ENCODE peak calls at places on chromosomes 7 and 10, in six cellular contexts. S, B, D, J, N and C are unnamed samples. For H3K4me1 and H3K27me3, the result is how much of the 10 kb centered on the place peaks cover.

GRCh38 chr7:16660702-16661464 is 14.9 kb downstream of the BZW2 start:
- DNase-seq in S (no peak), B (no peak), D (peak), J (no peak), N (no peak), C (no peak)

GRCh38 chr10:88879754-88880286 is at the start of gene STAMBPL1:
- DNase-seq in S (no peak), B (no peak), D (no peak), J (peak), N (peak), C (no peak)

GRCh38 chr10:84292502-84292901 is 35.9 kb upstream of the CCSER2 start:
- DNase-seq in S (no peak), B (no peak), D (no peak), J (no peak), N (no peak), C (no peak)

GRCh38 chr7:81688622-81689411 is 81.0 kb downstream of the HGF start:
- DNase-seq in S (no peak), B (no peak), D (no peak), J (no peak), N (no peak), C (peak)

GRCh38 chr7:137626469-137627067 is 220.2 kb downstream of the DGKI start:
- DNase-seq in S (peak), B (no peak), D (peak), J (peak), N (no peak), C (peak)

GRCh38 chr7:130884437-130885417 is 150.7 kb upstream of the KLF14 start:
- DNase-seq in S (no peak), B (no peak), D (peak), J (peak), N (no peak), C (no peak)

GRCh38 chr10:35696888-35697287 is 54.8 kb upstream of the FZD8 start:
- DNase-seq in S (no peak), B (no peak), D (no peak), J (no peak), N (no peak), C (no peak)

GRCh38 chr10:73910764-73911552 is at the start of gene PLAU:
- DNase-seq in S (no peak), B (peak), D (no peak), J (no peak), N (peak), C (peak)

GRCh38 chr7:102306916-102307677 is 20.4 kb downstream of the SH2B2 start:
- DNase-seq in S (no peak), B (peak), D (peak), J (no peak), N (no peak), C (no peak)

GRCh38 chr7:106480161-106480579 is 180.8 kb downstream of the CCDC71L start:
- DNase-seq in S (no peak), B (no peak), D (no peak), J (no peak), N (no peak), C (no peak)

GRCh38 chr10:122387572-122387971 is 13.1 kb downstream of the PLEKHA1 start:
- DNase-seq in S (no peak), B (no peak), D (no peak), J (no peak), N (no peak), C (no peak)

GRCh38 chr10:108783897-108784296 is 1139.4 kb downstream of the XPNPEP1 start:
- DNase-seq in S (peak), B (no peak), D (peak), J (peak), N (no peak), C (peak)

GRCh38 chr10:6145414-6145978 is 56.7 kb downstream of the RBM17 start:
- DNase-seq in S (no peak), B (peak), D (no peak), J (no peak), N (peak), C (no peak)

GRCh38 chr7:139036901-139037300 is 1.1 kb upstream of the ZC3HAV1L start:
- DNase-seq in S (no peak), B (no peak), D (no peak), J (no peak), N (no peak), C (no peak)

GRCh38 chr7:123120286-123120685 is 79.5 kb downstream of the SLC13A1 start:
- DNase-seq in S (no peak), B (no peak), D (peak), J (no peak), N (no peak), C (no peak)

GRCh38 chr7:86733783-86734182 is 90.1 kb downstream of the GRM3 start:
- DNase-seq in S (no peak), B (no peak), D (peak), J (no peak), N (no peak), C (no peak)

GRCh38 chr7:52956379-52956915 is 79.0 kb upstream of the POM121L12 start:
- DNase-seq in S (no peak), B (no peak), D (no peak), J (no peak), N (no peak), C (no peak)

GRCh38 chr10:11018426-11018818 is 750 bp downstream of the CELF2 start:
- DNase-seq in S (no peak), B (peak), D (no peak), J (no peak), N (peak), C (no peak)

GRCh38 chr7:141201145-141201885 is 127.5 kb downstream of the TMEM178B start:
- DNase-seq in S (no peak), B (no peak), D (no peak), J (no peak), N (no peak), C (no peak)

GRCh38 chr10:102409604-102410426 is 8.8 kb downstream of the PSD start:
- DNase-seq in S (no peak), B (no peak), D (no peak), J (no peak), N (no peak), C (no peak)

GRCh38 chr7:145909956-145910611 is 206.5 kb upstream of the CNTNAP2 start:
- DNase-seq in S (no peak), B (no peak), D (no peak), J (no peak), N (no peak), C (no peak)

GRCh38 chr10:86876748-86877147 is 80.7 kb downstream of the MMRN2 start:
- DNase-seq in S (no peak), B (no peak), D (no peak), J (no peak), N (no peak), C (no peak)

GRCh38 chr7:31938650-31939049 is 131.6 kb downstream of the PDE1C start:
- DNase-seq in S (no peak), B (no peak), D (peak), J (no peak), N (no peak), C (no peak)

GRCh38 chr10:43680035-43680434 is 31.4 kb upstream of the ZNF32 start:
- DNase-seq in S (no peak), B (no peak), D (peak), J (no peak), N (no peak), C (no peak)

GRCh38 chr10:110893559-110894179 is 21.9 kb downstream of the PDCD4 start:
- DNase-seq in S (peak), B (no peak), D (peak), J (no peak), N (no peak), C (peak)

GRCh38 chr7:92699560-92699959 is 109.4 kb upstream of the FAM133B start:
- DNase-seq in S (no peak), B (no peak), D (peak), J (no peak), N (no peak), C (no peak)

GRCh38 chr7:112001089-112001826 is 204.9 kb downstream of the DOCK4 start:
- DNase-seq in S (peak), B (no peak), D (peak), J (peak), N (no peak), C (no peak)

GRCh38 chr7:1059200-1060091 is 15.1 kb downstream of the GPR146 start:
- DNase-seq in S (peak), B (no peak), D (no peak), J (no peak), N (peak), C (peak)

GRCh38 chr7:114922151-114922651 is 307 bp downstream of the MDFIC start:
- DNase-seq in S (no peak), B (peak), D (no peak), J (no peak), N (peak), C (peak)
- H3K4me3 ChIP-seq in S (peak), B (peak), D (peak), J (peak), N (peak), C (peak)

GRCh38 chr7:156043435-156044123 is 231.3 kb upstream of the SHH start:
- DNase-seq in S (no peak), B (no peak), D (no peak), J (no peak), N (no peak), C (no peak)
- H3K4me1 ChIP-seq in S (under half), B (under half), D (under half), J (under half), N (under half), C (under half)

GRCh38 chr7:48031111-48031510 is 2.2 kb upstream of the SUN3 start:
- DNase-seq in S (no peak), B (no peak), D (no peak), J (no peak), N (no peak), C (no peak)

GRCh38 chr7:48038815-48039496 is 3.6 kb downstream of the C7orf57 start:
- DNase-seq in S (no peak), B (no peak), D (no peak), J (no peak), N (no peak), C (no peak)

GRCh38 chr7:48033922-48034321 is 1.4 kb upstream of the C7orf57 start:
- DNase-seq in S (no peak), B (no peak), D (no peak), J (no peak), N (no peak), C (no peak)

GRCh38 chr7:48035301-48035966 is at the start of gene C7orf57:
- DNase-seq in S (peak), B (peak), D (peak), J (peak), N (peak), C (peak)

DNA sequence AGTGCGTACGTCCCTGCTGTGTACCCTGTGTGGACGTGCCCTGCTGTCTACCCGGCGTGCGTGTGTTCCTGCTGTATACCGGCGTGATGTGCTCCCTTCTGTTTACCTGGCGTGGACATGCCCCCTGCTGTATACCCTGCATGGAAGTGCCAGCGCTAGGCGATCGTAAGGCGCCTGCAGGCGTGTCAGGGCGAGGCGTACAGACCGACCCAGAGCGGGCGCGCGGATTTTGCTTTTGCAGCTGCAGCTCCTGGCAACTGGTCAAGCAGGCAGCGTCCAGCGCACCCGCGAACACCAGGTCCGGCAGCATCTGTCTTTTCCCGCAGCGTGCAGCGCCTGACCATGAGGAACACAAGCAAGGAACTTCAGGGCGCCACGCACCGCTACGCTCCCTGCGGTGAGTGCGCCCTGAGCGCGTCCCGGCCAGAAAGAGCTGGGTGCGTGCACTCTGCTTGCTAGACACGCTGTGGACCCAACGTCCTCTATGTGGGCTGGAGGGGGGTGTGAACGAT is 680 bp downstream of the C7orf57 start:
- DNase-seq in S (no peak), B (peak), D (peak), J (no peak), N (peak), C (no peak)
- H3K27me3 ChIP-seq in S (under half), B (half or more), D (under half), J (under half), N (under half), C (under half)

GRCh38 chr10:5012595-5012994 is 8.9 kb upstream of the AKR1C2 start:
- DNase-seq in S (no peak), B (no peak), D (no peak), J (no peak), N (no peak), C (no peak)

GRCh38 chr10:5013385-5013784 is 9.7 kb upstream of the AKR1C2 start:
- DNase-seq in S (no peak), B (no peak), D (no peak), J (no peak), N (no peak), C (no peak)

GRCh38 chr10:5018150-5018549 is 14.5 kb upstream of the AKR1C2 start:
- DNase-seq in S (no peak), B (no peak), D (no peak), J (no peak), N (no peak), C (no peak)

DNA sequence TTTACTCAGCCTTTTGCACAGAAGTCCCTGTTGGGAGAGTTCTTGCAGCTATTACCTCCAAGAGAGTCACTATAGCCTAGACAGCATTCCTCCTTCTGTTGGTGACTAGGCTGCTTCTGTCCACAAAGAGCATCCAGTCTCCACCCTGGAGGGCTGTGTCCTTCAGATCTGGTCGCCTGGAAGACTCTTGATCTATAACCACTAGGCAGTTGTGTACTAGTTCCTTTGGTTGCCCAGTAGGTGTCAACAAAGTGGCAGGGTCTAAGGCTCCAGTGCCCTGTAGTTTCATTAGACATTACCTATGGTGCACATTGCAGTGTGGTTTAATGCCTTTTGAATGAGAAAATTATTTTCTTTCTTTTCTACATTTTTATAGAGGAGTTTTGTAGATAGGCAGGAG is 11.3 kb upstream of the AKR1C2 start:
- DNase-seq in S (no peak), B (no peak), D (no peak), J (no peak), N (no peak), C (no peak)
- H3K4me3 ChIP-seq in S (no peak), B (no peak), D (no peak), J (no peak), N (no peak), C (no peak)

GRCh38 chr10:132382231-132382922 is 14.6 kb upstream of the PWWP2B start:
- DNase-seq in S (no peak), B (no peak), D (peak), J (no peak), N (no peak), C (no peak)
- H3K4me1 ChIP-seq in S (under half), B (under half), D (under half), J (under half), N (under half), C (under half)

GRCh38 chr10:28304032-28304571 is 1.2 kb upstream of the MPP7 start:
- DNase-seq in S (no peak), B (no peak), D (no peak), J (no peak), N (no peak), C (no peak)
- H3K27me3 ChIP-seq in S (under half), B (under half), D (under half), J (under half), N (under half), C (under half)

DNA sequence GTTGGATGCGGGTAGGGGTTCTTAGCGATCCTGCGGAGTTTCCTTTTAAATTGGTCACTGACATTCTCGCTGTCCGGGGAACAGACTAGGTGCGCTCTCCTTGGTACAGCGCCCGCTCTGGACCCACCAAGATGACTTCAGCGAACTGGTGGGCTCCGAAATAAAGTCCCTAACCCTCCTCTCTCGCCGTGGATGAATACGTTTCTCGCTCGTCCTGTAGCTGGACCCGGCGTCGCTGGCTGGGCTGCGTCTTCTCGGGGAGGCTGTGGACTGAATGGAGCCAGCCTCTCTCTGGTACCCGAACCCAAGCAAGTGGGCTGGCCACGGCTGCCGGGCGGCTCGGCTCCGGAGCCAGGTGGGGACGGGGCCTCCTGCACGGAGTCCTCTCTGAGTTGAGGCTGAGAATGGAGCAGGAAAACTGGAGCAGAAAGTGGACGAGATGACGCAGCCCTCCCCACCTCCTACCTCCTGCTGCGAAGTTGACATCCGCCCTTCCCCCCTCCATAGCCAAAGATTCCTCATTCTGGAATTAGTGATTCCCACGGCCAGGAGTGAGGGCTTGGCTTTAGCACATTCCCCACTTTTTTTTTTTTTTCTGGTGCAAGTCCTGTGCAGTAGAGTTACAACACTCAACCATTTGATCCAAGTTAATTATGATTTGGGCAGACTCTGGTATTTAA is 1.5 kb downstream of the UNC5B start:
- DNase-seq in S (no peak), B (no peak), D (peak), J (no peak), N (peak), C (no peak)
- H3K4me3 ChIP-seq in S (peak), B (peak), D (peak), J (peak), N (peak), C (peak)